ENCODE peak calls at places on chromosomes 13 and 19, in seven cellular contexts. W is amygdala; F is stimulated activated effector memory CD8-positive, alpha-beta T cell treated with anti-CD3 and anti-CD28 coated beads, Interleukin-12 subunit alpha, Interleukin-12 subunit beta, amount 100 ng/mL, for 72 hours; H is Karpas-422; L is cardiac muscle cell; D is stimulated activated CD4-positive, alpha-beta T cell treated with anti-CD3 and anti-CD28 coated beads, TNF-alpha, amount 100 ng/mL, for 24 hours; K is NCI-H510A. P is an unnamed sample.

GRCh38 chr13:110361365-110361911 is 54.4 kb downstream of the COL4A2 start:
- DNase-seq in W (no peak), F (no peak), H (no peak), L (peak), D (no peak), K (no peak), P (no peak)

GRCh38 chr19:11931051-11931450 is 6.1 kb downstream of the ZNF700 start:
- DNase-seq in W (no peak), F (no peak), H (no peak), L (no peak), D (no peak), K (no peak), P (no peak)

GRCh38 chr13:44974056-44974798 is 15.0 kb downstream of the NUFIP1 start:
- DNase-seq in W (no peak), F (no peak), H (no peak), L (peak), D (no peak), K (no peak), P (no peak)

GRCh38 chr19:677601-678380 is 1.6 kb downstream of the FSTL3 start:
- DNase-seq in W (no peak), F (no peak), H (peak), L (no peak), D (no peak), K (no peak), P (no peak)

GRCh38 chr19:15195381-15195964 is 5.3 kb downstream of the NOTCH3 start:
- DNase-seq in W (no peak), F (no peak), H (no peak), L (peak), D (no peak), K (peak), P (no peak)

GRCh38 chr13:48818495-48818961 is 157.2 kb upstream of the FNDC3A start:
- DNase-seq in W (no peak), F (no peak), H (no peak), L (peak), D (no peak), K (no peak), P (no peak)

GRCh38 chr13:25084101-25084500 is 11.8 kb upstream of the PABPC3 start:
- DNase-seq in W (no peak), F (no peak), H (no peak), L (no peak), D (no peak), K (no peak), P (no peak)

GRCh38 chr13:87123987-87124784 is 547.0 kb upstream of the SLITRK5 start:
- DNase-seq in W (no peak), F (no peak), H (no peak), L (peak), D (no peak), K (peak), P (no peak)

GRCh38 chr19:50315773-50316448 is 13.3 kb downstream of the KCNC3 start:
- DNase-seq in W (no peak), F (no peak), H (peak), L (no peak), D (no peak), K (peak), P (peak)

GRCh38 chr19:355134-355533 is 10.5 kb upstream of the MIER2 start:
- DNase-seq in W (no peak), F (no peak), H (no peak), L (no peak), D (no peak), K (no peak), P (no peak)

GRCh38 chr13:107301724-107302374 is 733.9 kb upstream of the ARGLU1 start:
- DNase-seq in W (no peak), F (no peak), H (no peak), L (peak), D (no peak), K (no peak), P (no peak)

GRCh38 chr13:111627596-111627995 is 307.2 kb downstream of the TEX29 start:
- DNase-seq in W (no peak), F (no peak), H (no peak), L (no peak), D (no peak), K (no peak), P (no peak)

GRCh38 chr19:45771331-45771933 is 2.4 kb upstream of the SIX5 start:
- DNase-seq in W (no peak), F (no peak), H (no peak), L (no peak), D (no peak), K (no peak), P (no peak)

GRCh38 chr19:42108527-42109389 is 23.5 kb downstream of the POU2F2 start:
- DNase-seq in W (no peak), F (peak), H (peak), L (peak), D (peak), K (peak), P (peak)

GRCh38 chr13:30870049-30870884 is 35.8 kb upstream of the MEDAG start:
- DNase-seq in W (no peak), F (no peak), H (peak), L (peak), D (peak), K (no peak), P (no peak)

GRCh38 chr19:5683177-5683886 is 2.5 kb downstream of the HSD11B1L start:
- DNase-seq in W (no peak), F (no peak), H (no peak), L (no peak), D (no peak), K (no peak), P (no peak)

GRCh38 chr19:4695224-4695731 is 25.1 kb upstream of the MYDGF start:
- DNase-seq in W (no peak), F (no peak), H (no peak), L (no peak), D (no peak), K (no peak), P (no peak)

GRCh38 chr19:5953680-5954213 is 24.2 kb downstream of the RANBP3 start:
- DNase-seq in W (no peak), F (peak), H (no peak), L (no peak), D (peak), K (no peak), P (no peak)

GRCh38 chr19:58252102-58252685 is 23.5 kb downstream of the ZNF544 start:
- DNase-seq in W (no peak), F (no peak), H (peak), L (no peak), D (no peak), K (no peak), P (no peak)

GRCh38 chr19:16001481-16002312 is 52.9 kb downstream of the OR10H4 start:
- DNase-seq in W (no peak), F (peak), H (peak), L (peak), D (peak), K (no peak), P (no peak)

GRCh38 chr13:50131998-50132936 is 117.0 kb downstream of the KCNRG start:
- DNase-seq in W (no peak), F (no peak), H (no peak), L (peak), D (no peak), K (no peak), P (no peak)

GRCh38 chr19:49150944-49151243 is 4.3 kb downstream of the HRC start:
- DNase-seq in W (no peak), F (no peak), H (no peak), L (no peak), D (no peak), K (no peak), P (no peak)

GRCh38 chr13:46134961-46135522 is 30.2 kb upstream of the CPB2 start:
- DNase-seq in W (no peak), F (no peak), H (no peak), L (no peak), D (no peak), K (peak), P (peak)

GRCh38 chr13:112456138-112457056 is 80.2 kb downstream of the SPACA7 start:
- DNase-seq in W (no peak), F (peak), H (no peak), L (no peak), D (no peak), K (no peak), P (no peak)

GRCh38 chr19:677201-677600 is 1.0 kb downstream of the FSTL3 start:
- DNase-seq in W (no peak), F (no peak), H (no peak), L (peak), D (no peak), K (no peak), P (no peak)

GRCh38 chr19:46508206-46508605 is 12.5 kb upstream of the PNMA8B start:
- DNase-seq in W (no peak), F (no peak), H (no peak), L (no peak), D (no peak), K (no peak), P (no peak)

GRCh38 chr13:26589754-26590153 is 32.3 kb downstream of the WASF3 start:
- DNase-seq in W (no peak), F (no peak), H (no peak), L (peak), D (no peak), K (no peak), P (no peak)

GRCh38 chr13:28636677-28637317 is 22.1 kb upstream of the POMP start:
- DNase-seq in W (no peak), F (no peak), H (peak), L (peak), D (peak), K (peak), P (peak)

GRCh38 chr13:23574421-23574820 is 4.2 kb downstream of the TNFRSF19 start:
- DNase-seq in W (no peak), F (no peak), H (no peak), L (no peak), D (no peak), K (no peak), P (no peak)

GRCh38 chr13:91657283-91657682 is 258.9 kb downstream of the GPC5 start:
- DNase-seq in W (no peak), F (no peak), H (no peak), L (no peak), D (no peak), K (no peak), P (no peak)

GRCh38 chr19:6767081-6767356 is 216 bp downstream of the SH2D3A start:
- DNase-seq in W (no peak), F (no peak), H (peak), L (no peak), D (no peak), K (no peak), P (no peak)

GRCh38 chr13:105118577-105118976 is 1416.9 kb downstream of the EFNB2 start:
- DNase-seq in W (no peak), F (no peak), H (no peak), L (no peak), D (no peak), K (no peak), P (no peak)

GRCh38 chr19:6264077-6264445 is 15.7 kb downstream of the MLLT1 start:
- DNase-seq in W (no peak), F (no peak), H (no peak), L (no peak), D (no peak), K (no peak), P (no peak)

GRCh38 chr19:28874742-28875141 is 338.2 kb downstream of the UQCRFS1 start:
- DNase-seq in W (no peak), F (no peak), H (no peak), L (no peak), D (no peak), K (no peak), P (no peak)

GRCh38 chr13:42574435-42575311 is 721 bp downstream of the TNFSF11 start:
- DNase-seq in W (no peak), F (peak), H (no peak), L (peak), D (peak), K (no peak), P (no peak)

GRCh38 chr13:29758591-29759114 is 91.8 kb downstream of the UBL3 start:
- DNase-seq in W (no peak), F (peak), H (no peak), L (peak), D (peak), K (no peak), P (no peak)

GRCh38 chr19:55069137-55069858 is 6.3 kb upstream of the RDH13 start:
- DNase-seq in W (no peak), F (no peak), H (no peak), L (peak), D (no peak), K (no peak), P (no peak)

GRCh38 chr13:81671103-81671502 is 1330.2 kb upstream of the SPRY2 start:
- DNase-seq in W (no peak), F (no peak), H (no peak), L (no peak), D (no peak), K (no peak), P (no peak)